ENCODE peak calls at places on chromosomes 13 and 19, in seven cellular contexts. K is IMR-90, P is foreskin melanocyte, S is ELF-1, U is cortex of kidney, W is KBM-7, I is T-cell. D is an unnamed sample.
A peak's percentile ranks its signal among the peaks of the same experiment; 100 is the strongest.

GRCh38 chr19:7292950-7293794 is 1.0 kb downstream of the INSR start:
- DNase-seq in K (no peak), P (no peak), S (peak; percentile 25), U (no peak), W (peak; percentile 20), I (no peak), D (peak; percentile 25)

GRCh38 chr13:43877788-43878187 is 1.8 kb downstream of the CCDC122 start:
- DNase-seq in K (no peak), P (no peak), S (no peak), U (no peak), W (peak; percentile 25), I (no peak), D (no peak)

GRCh38 chr13:102267191-102267590 is 134.7 kb downstream of the FGF14 start:
- DNase-seq in K (peak; percentile 17), P (no peak), S (no peak), U (no peak), W (no peak), I (no peak), D (no peak)

GRCh38 chr19:38183227-38183914 is 40.7 kb downstream of the DPF1 start:
- DNase-seq in K (no peak), P (no peak), S (peak; percentile 80), U (no peak), W (no peak), I (no peak), D (peak; percentile 85)

GRCh38 chr13:45742985-45743384 is 40.9 kb downstream of the CBY2 start:
- DNase-seq in K (no peak), P (no peak), S (no peak), U (no peak), W (no peak), I (no peak), D (no peak)

GRCh38 chr19:56066152-56067023 is 54.7 kb downstream of the ZNF787 start:
- DNase-seq in K (peak; percentile 19), P (no peak), S (peak; percentile 86), U (no peak), W (peak; percentile 76), I (peak; percentile 55), D (peak; percentile 86)

GRCh38 chr13:31213681-31214289 is 14.0 kb downstream of the B3GLCT start:
- DNase-seq in K (peak; percentile 20), P (no peak), S (no peak), U (no peak), W (no peak), I (no peak), D (no peak)

GRCh38 chr13:49357694-49358093 is 86.2 kb downstream of the CAB39L start:
- DNase-seq in K (peak; percentile 79), P (no peak), S (no peak), U (no peak), W (no peak), I (no peak), D (no peak)

GRCh38 chr19:33509774-33510173 is 11.8 kb downstream of the PEPD start:
- DNase-seq in K (no peak), P (no peak), S (no peak), U (no peak), W (no peak), I (no peak), D (no peak)

GRCh38 chr19:46863818-46864629 is 3.2 kb downstream of the ARHGAP35 start:
- DNase-seq in K (peak; percentile 61), P (no peak), S (peak; percentile 81), U (no peak), W (no peak), I (no peak), D (peak; percentile 61)

GRCh38 chr19:12064266-12065099 is at the start of gene ZNF844:
- DNase-seq in K (peak; percentile 81), P (peak; percentile 79), S (peak; percentile 86), U (peak; percentile 42), W (no peak), I (peak; percentile 70), D (peak; percentile 98)

GRCh38 chr13:57624565-57625435 is 6.7 kb upstream of the PCDH17 start:
- DNase-seq in K (peak; percentile 41), P (peak; percentile 43), S (peak; percentile 58), U (no peak), W (peak; percentile 65), I (no peak), D (peak; percentile 49)

GRCh38 chr13:99086869-99087129 is 108.9 kb upstream of the DOCK9 start:
- DNase-seq in K (no peak), P (peak; percentile 7), S (no peak), U (no peak), W (no peak), I (peak; percentile 17), D (no peak)

GRCh38 chr13:44719857-44720671 is 143.9 kb upstream of the TSC22D1 start:
- DNase-seq in K (peak; percentile 75), P (peak; percentile 95), S (no peak), U (no peak), W (no peak), I (no peak), D (no peak)

GRCh38 chr19:13095393-13095784 is 7.3 kb downstream of the LYL1 start:
- DNase-seq in K (no peak), P (no peak), S (peak; percentile 54), U (no peak), W (no peak), I (no peak), D (peak; percentile 84)

GRCh38 chr13:99542788-99543406 is 41.6 kb downstream of the TM9SF2 start:
- DNase-seq in K (no peak), P (no peak), S (no peak), U (no peak), W (no peak), I (peak; percentile 13), D (no peak)

GRCh38 chr19:14768001-14768400 is 10.4 kb downstream of the ADGRE2 start:
- DNase-seq in K (no peak), P (no peak), S (no peak), U (no peak), W (no peak), I (no peak), D (no peak)

GRCh38 chr13:23579886-23580706 is 9.9 kb downstream of the TNFRSF19 start:
- DNase-seq in K (peak; percentile 40), P (no peak), S (no peak), U (no peak), W (peak; percentile 9), I (no peak), D (no peak)

GRCh38 chr13:61531383-61532065 is 115.9 kb upstream of the PCDH20 start:
- DNase-seq in K (no peak), P (no peak), S (no peak), U (no peak), W (peak; percentile 14), I (no peak), D (no peak)

GRCh38 chr19:12497032-12497431 is 12.4 kb upstream of the ZNF709 start:
- DNase-seq in K (no peak), P (no peak), S (no peak), U (no peak), W (no peak), I (no peak), D (no peak)

GRCh38 chr13:73672492-73672891 is 461.7 kb downstream of the KLF12 start:
- DNase-seq in K (no peak), P (no peak), S (no peak), U (no peak), W (no peak), I (no peak), D (no peak)

GRCh38 chr13:41465215-41465907 is 8.0 kb downstream of the RGCC start:
- DNase-seq in K (peak; percentile 94), P (no peak), S (no peak), U (no peak), W (peak; percentile 86), I (peak; percentile 89), D (no peak)

GRCh38 chr13:91813255-91813654 is 414.8 kb downstream of the GPC5 start:
- DNase-seq in K (no peak), P (no peak), S (peak; percentile 2), U (no peak), W (no peak), I (no peak), D (no peak)

GRCh38 chr13:63680704-63681103 is 2265.1 kb upstream of the PCDH20 start:
- DNase-seq in K (no peak), P (no peak), S (no peak), U (no peak), W (no peak), I (no peak), D (no peak)

GRCh38 chr19:29216021-29216420 is 3.1 kb upstream of the UQCRFS1 start:
- DNase-seq in K (no peak), P (no peak), S (peak; percentile 12), U (no peak), W (no peak), I (no peak), D (no peak)

GRCh38 chr19:9528757-9529336 is 9.6 kb downstream of the ZNF426 start:
- DNase-seq in K (peak; percentile 9), P (peak; percentile 11), S (peak; percentile 14), U (no peak), W (peak; percentile 33), I (no peak), D (no peak)

GRCh38 chr19:17557461-17557860 is 2.0 kb downstream of the COLGALT1 start:
- DNase-seq in K (no peak), P (no peak), S (no peak), U (no peak), W (peak; percentile 48), I (no peak), D (no peak)

GRCh38 chr13:97880298-97880675 is 73.2 kb upstream of the IPO5 start:
- DNase-seq in K (no peak), P (no peak), S (no peak), U (no peak), W (no peak), I (no peak), D (no peak)

GRCh38 chr13:84684048-84684662 is 801.9 kb upstream of the SLITRK1 start:
- DNase-seq in K (no peak), P (no peak), S (no peak), U (no peak), W (no peak), I (no peak), D (no peak)

GRCh38 chr19:6970478-6970877 is 50.8 kb downstream of the MBD3L2B start:
- DNase-seq in K (no peak), P (peak; percentile 75), S (no peak), U (no peak), W (peak; percentile 85), I (no peak), D (no peak)

GRCh38 chr19:13018037-13018914 is 23.0 kb downstream of the NFIX start:
- DNase-seq in K (peak; percentile 35), P (no peak), S (peak; percentile 33), U (no peak), W (no peak), I (no peak), D (peak; percentile 46)

GRCh38 chr19:13315495-13315894 is 165.3 kb downstream of the IER2 start:
- DNase-seq in K (no peak), P (no peak), S (no peak), U (no peak), W (no peak), I (no peak), D (no peak)

GRCh38 chr19:48135411-48135810 is 24.8 kb upstream of the PLA2G4C start:
- DNase-seq in K (no peak), P (peak; percentile 31), S (no peak), U (no peak), W (no peak), I (no peak), D (peak; percentile 39)

GRCh38 chr13:111115841-111116500 is 861 bp downstream of the ARHGEF7 start:
- DNase-seq in K (peak; percentile 87), P (no peak), S (peak; percentile 67), U (no peak), W (peak; percentile 32), I (no peak), D (peak; percentile 34)

D was measured in WTC11.